ENCODE peak calls at places on chromosomes 12 and 14, in eight cellular contexts. T is transverse colon, B is body of pancreas, J is right atrium auricular region, E is heart left ventricle, H is Caco-2, D is HepG2, A is PC-3. G is an unnamed sample. For H3K36me3 and H3K27me3, the result is how much of the 10 kb centered on the place peaks cover.

GRCh38 chr12:124152733-124153132 is 142.2 kb upstream of the RFLNA start:
- DNase-seq in T (no peak), B (no peak), J (no peak), E (no peak), H (no peak), D (no peak), A (no peak), G (no peak)

GRCh38 chr12:7387289-7387688 is 56.7 kb downstream of the CD163L1 start:
- DNase-seq in T (no peak), B (no peak), J (no peak), E (no peak), H (no peak), D (no peak), A (no peak), G (no peak)

GRCh38 chr12:132352896-132353800 is 23.8 kb upstream of the GALNT9 start:
- DNase-seq in T (no peak), B (no peak), J (no peak), E (peak), H (no peak), D (no peak), A (no peak), G (no peak)

GRCh38 chr12:92403210-92404175 is 257.8 kb upstream of the BTG1 start:
- DNase-seq in T (peak), B (no peak), J (no peak), E (no peak), H (no peak), D (no peak), A (no peak), G (no peak)

GRCh38 chr12:2803635-2804380 is 8.7 kb upstream of the ITFG2 start:
- DNase-seq in T (no peak), B (no peak), J (no peak), E (no peak), H (no peak), D (no peak), A (no peak), G (no peak)

GRCh38 chr12:47017041-47017713 is 62.2 kb upstream of the PCED1B start:
- DNase-seq in T (no peak), B (no peak), J (no peak), E (no peak), H (no peak), D (no peak), A (no peak), G (no peak)

GRCh38 chr12:120126635-120127005 is 10.1 kb upstream of the RAB35 start:
- DNase-seq in T (peak), B (no peak), J (peak), E (no peak), H (no peak), D (no peak), A (no peak), G (no peak)

GRCh38 chr14:28161040-28161439 is 605.5 kb upstream of the FOXG1 start:
- DNase-seq in T (no peak), B (no peak), J (no peak), E (no peak), H (no peak), D (no peak), A (peak), G (no peak)

GRCh38 chr12:92608418-92609091 is 94.2 kb upstream of the PLEKHG7 start:
- DNase-seq in T (no peak), B (no peak), J (no peak), E (no peak), H (peak), D (peak), A (peak), G (peak)

GRCh38 chr14:95432152-95433093 is 84.0 kb downstream of the SYNE3 start:
- DNase-seq in T (peak), B (peak), J (no peak), E (peak), H (no peak), D (peak), A (peak), G (peak)

GRCh38 chr12:29240441-29240840 is 91.4 kb downstream of the FAR2 start:
- DNase-seq in T (no peak), B (no peak), J (no peak), E (no peak), H (no peak), D (no peak), A (peak), G (peak)

GRCh38 chr14:52781629-52782028 is 9.8 kb downstream of the GNPNAT1 start:
- DNase-seq in T (no peak), B (no peak), J (no peak), E (no peak), H (no peak), D (no peak), A (no peak), G (no peak)

GRCh38 chr12:96053476-96054261 is 18.3 kb upstream of the LTA4H start:
- DNase-seq in T (no peak), B (no peak), J (no peak), E (no peak), H (no peak), D (no peak), A (no peak), G (no peak)

GRCh38 chr14:74826574-74826973 is 49.4 kb downstream of the PROX2 start:
- DNase-seq in T (no peak), B (no peak), J (no peak), E (no peak), H (no peak), D (no peak), A (no peak), G (peak)

GRCh38 chr12:10584415-10584814 is 29.0 kb downstream of the MAGOHB start:
- DNase-seq in T (no peak), B (no peak), J (no peak), E (no peak), H (no peak), D (no peak), A (no peak), G (peak)

GRCh38 chr14:67514203-67514607 is 18.9 kb upstream of the PLEKHH1 start:
- DNase-seq in T (peak), B (peak), J (no peak), E (no peak), H (no peak), D (no peak), A (no peak), G (no peak)

GRCh38 chr12:121748571-121749265 is 36.2 kb downstream of the TMEM120B start:
- DNase-seq in T (no peak), B (no peak), J (no peak), E (peak), H (peak), D (peak), A (peak), G (peak)

GRCh38 chr12:106245767-106246166 is 2.1 kb downstream of the CKAP4 start:
- DNase-seq in T (peak), B (peak), J (peak), E (peak), H (no peak), D (no peak), A (peak), G (peak)

GRCh38 chr12:60874091-60874490 is 1278.3 kb downstream of the SLC16A7 start:
- DNase-seq in T (no peak), B (no peak), J (no peak), E (no peak), H (no peak), D (no peak), A (no peak), G (no peak)

GRCh38 chr12:93785262-93786010 is 108.3 kb downstream of the CRADD start:
- DNase-seq in T (peak), B (peak), J (peak), E (peak), H (peak), D (peak), A (peak), G (peak)

GRCh38 chr12:124311292-124312109 is 16.6 kb downstream of the RFLNA start:
- DNase-seq in T (peak), B (no peak), J (no peak), E (no peak), H (no peak), D (no peak), A (no peak), G (no peak)

GRCh38 chr14:89086060-89086382 is 261.6 kb downstream of the TTC8 start:
- DNase-seq in T (no peak), B (no peak), J (no peak), E (no peak), H (no peak), D (no peak), A (no peak), G (no peak)

GRCh38 chr12:84315926-84316325 is 596.7 kb downstream of the SLC6A15 start:
- DNase-seq in T (no peak), B (no peak), J (no peak), E (no peak), H (no peak), D (no peak), A (no peak), G (no peak)

GRCh38 chr14:50030049-50030448 is 86.3 kb downstream of the VCPKMT start:
- DNase-seq in T (no peak), B (no peak), J (no peak), E (no peak), H (no peak), D (no peak), A (no peak), G (no peak)

GRCh38 chr12:105939181-105939721 is 199.5 kb downstream of the NUAK1 start:
- DNase-seq in T (no peak), B (no peak), J (no peak), E (no peak), H (no peak), D (no peak), A (no peak), G (peak)

GRCh38 chr12:91058821-91059220 is 997 bp upstream of the KERA start:
- DNase-seq in T (no peak), B (no peak), J (no peak), E (no peak), H (no peak), D (no peak), A (no peak), G (peak)

GRCh38 chr14:33686218-33686617 is 264.7 kb downstream of the EGLN3 start:
- DNase-seq in T (no peak), B (no peak), J (no peak), E (no peak), H (no peak), D (no peak), A (peak), G (peak)

GRCh38 chr12:47921907-47922306 is 17.1 kb upstream of the VDR start:
- DNase-seq in T (no peak), B (no peak), J (no peak), E (no peak), H (no peak), D (no peak), A (no peak), G (no peak)

GRCh38 chr12:6604254-6605029 is 2.7 kb downstream of the CHD4 start:
- DNase-seq in T (peak), B (no peak), J (no peak), E (no peak), H (no peak), D (no peak), A (no peak), G (no peak)

GRCh38 chr12:101172316-101172715 is 37.7 kb downstream of the SLC5A8 start:
- DNase-seq in T (peak), B (no peak), J (no peak), E (no peak), H (peak), D (peak), A (no peak), G (peak)

GRCh38 chr14:70641548-70642312 is at the start of gene TTC9:
- DNase-seq in T (peak), B (peak), J (no peak), E (no peak), H (no peak), D (no peak), A (peak), G (no peak)

GRCh38 chr14:55348766-55349453 is 62.7 kb downstream of the ATG14 start:
- DNase-seq in T (no peak), B (no peak), J (no peak), E (no peak), H (no peak), D (no peak), A (no peak), G (peak)

GRCh38 chr14:100785626-100786025 is 40.3 kb upstream of the MEG3 start:
- DNase-seq in T (no peak), B (no peak), J (no peak), E (peak), H (no peak), D (no peak), A (no peak), G (no peak)

GRCh38 chr12:1453801-1454200 is 140.6 kb downstream of the FBXL14 start:
- DNase-seq in T (no peak), B (no peak), J (no peak), E (no peak), H (no peak), D (no peak), A (no peak), G (no peak)

GRCh38 chr12:116551952-116552749 is 7.0 kb upstream of the MAP1LC3B2 start:
- DNase-seq in T (no peak), B (no peak), J (no peak), E (peak), H (no peak), D (no peak), A (peak), G (peak)

GRCh38 chr12:71804505-71804904 is 35.1 kb upstream of the TBC1D15 start:
- DNase-seq in T (no peak), B (no peak), J (no peak), E (no peak), H (peak), D (no peak), A (no peak), G (no peak)

GRCh38 chr12:87300-87699 is 20.7 kb downstream of the IQSEC3 start:
- DNase-seq in T (no peak), B (no peak), J (no peak), E (no peak), H (no peak), D (no peak), A (no peak), G (no peak)

GRCh38 chr14:105938959-105939358 is 412.6 kb downstream of the TMEM121 start:
- DNase-seq in T (no peak), B (no peak), J (no peak), E (no peak), H (no peak), D (no peak), A (no peak), G (no peak)

GRCh38 chr14:71659165-71659564 is 273.1 kb upstream of the RGS6 start:
- DNase-seq in T (no peak), B (no peak), J (no peak), E (no peak), H (no peak), D (peak), A (peak), G (peak)

DNA sequence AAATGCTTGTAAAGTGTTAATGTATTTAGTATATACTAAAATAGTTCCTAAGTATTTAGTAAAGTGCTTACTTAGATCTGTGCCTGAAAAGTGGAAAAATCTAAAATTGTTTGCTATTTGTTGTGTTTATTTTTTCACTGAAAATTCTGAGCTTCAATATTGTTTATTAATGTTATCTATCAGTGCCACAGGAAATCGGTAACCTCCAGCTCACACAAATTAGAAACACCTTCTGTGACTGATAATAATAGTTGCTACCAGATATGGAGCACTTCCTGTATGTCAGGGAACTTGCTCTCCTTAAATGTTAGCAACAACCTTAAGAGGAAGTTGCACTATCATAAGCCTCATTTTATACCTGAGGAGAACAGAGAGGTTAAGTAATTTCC is 735 bp upstream of the LRP10 start:
- DNase-seq in T (no peak), B (no peak), J (no peak), E (no peak), H (no peak), D (no peak), A (no peak), G (no peak)
- H3K36me3 ChIP-seq in T (under half), B (under half), J (under half), E (under half), H (under half), D (under half), A (under half), G (under half)

GRCh38 chr12:54358945-54359761 is 5.1 kb downstream of the GPR84 start:
- DNase-seq in T (peak), B (peak), J (peak), E (peak), H (peak), D (peak), A (peak), G (peak)

GRCh38 chr12:54356951-54357356 is 7.3 kb downstream of the GPR84 start:
- DNase-seq in T (no peak), B (no peak), J (no peak), E (no peak), H (no peak), D (no peak), A (no peak), G (no peak)

GRCh38 chr12:54356228-54356627 is 8.1 kb downstream of the GPR84 start:
- DNase-seq in T (no peak), B (no peak), J (no peak), E (no peak), H (no peak), D (no peak), A (no peak), G (no peak)

GRCh38 chr12:54358620-54358944 is 5.7 kb downstream of the GPR84 start:
- DNase-seq in T (no peak), B (no peak), J (no peak), E (no peak), H (no peak), D (no peak), A (no peak), G (no peak)

DNA sequence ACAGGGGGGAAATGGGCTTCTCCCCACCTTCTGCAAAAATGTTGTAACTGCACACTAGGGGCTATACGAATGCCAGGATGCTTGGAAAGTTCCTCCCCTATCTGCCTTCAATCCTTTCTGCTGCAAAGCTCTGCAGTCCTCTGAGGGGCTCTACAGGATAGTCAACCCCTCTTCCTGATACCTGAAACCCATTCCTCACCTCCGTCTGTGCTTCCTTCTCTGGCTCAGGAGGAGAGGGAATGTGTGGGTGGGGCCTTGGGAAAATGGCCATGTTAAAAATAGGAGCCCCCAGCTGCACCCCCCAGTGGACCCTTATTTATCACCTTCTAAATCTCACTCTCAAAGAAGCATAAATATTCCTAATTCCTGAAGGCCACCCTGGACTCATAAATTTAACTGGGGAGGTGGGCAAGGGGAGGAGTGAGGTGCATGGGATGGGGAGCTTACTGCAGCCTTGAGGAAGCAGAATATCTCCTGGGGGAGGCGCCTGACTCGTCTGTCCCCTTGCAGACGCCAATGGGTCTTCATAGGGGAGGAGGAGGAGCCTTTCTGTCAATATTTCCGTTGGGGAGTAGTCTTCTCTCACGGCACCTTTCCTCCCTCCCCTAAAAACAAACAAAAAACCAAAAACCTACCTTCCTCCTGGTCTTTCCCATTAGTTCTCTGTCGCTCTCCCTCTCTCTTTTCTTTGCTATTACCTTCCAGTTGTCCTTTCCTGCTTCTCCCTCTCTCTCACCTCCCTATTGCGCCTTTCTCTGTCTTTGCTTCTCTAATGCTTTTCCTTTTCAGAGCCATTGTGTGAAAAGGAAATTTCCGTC is 6.3 kb downstream of the GPR84 start:
- DNase-seq in T (peak), B (no peak), J (no peak), E (no peak), H (no peak), D (no peak), A (peak), G (peak)
- TF ChIP-seq CTCF in T (no peak), B (no peak), J (no peak), E (no peak), H (no peak), D (no peak), A (no peak), G (no peak)

DNA sequence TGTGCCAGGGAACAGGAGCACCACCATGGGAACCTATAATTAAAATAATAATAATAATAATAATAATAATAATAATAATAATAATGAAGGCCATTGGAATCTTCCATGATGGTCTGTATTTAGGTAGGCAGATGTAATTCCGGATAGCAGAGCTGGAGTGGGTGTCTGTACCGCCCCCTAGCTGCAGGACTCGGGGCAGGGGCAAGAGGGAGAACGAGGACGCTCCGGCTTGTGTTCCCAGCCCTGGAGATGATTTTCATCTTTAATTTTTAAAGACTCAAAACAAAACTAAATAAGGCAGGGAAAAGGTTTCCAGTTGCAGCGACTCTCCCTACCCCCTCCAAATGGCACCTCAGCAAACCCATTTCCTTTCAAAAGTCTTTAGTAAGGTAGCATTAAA is 501.1 kb downstream of the VRK1 start:
- DNase-seq in T (no peak), B (no peak), J (no peak), E (no peak), H (no peak), D (no peak), A (peak), G (no peak)
- H3K27me3 ChIP-seq in T (under half), B (under half), J (under half), E (under half), H (under half), D (under half), A (half or more), G (under half)

GRCh38 chr14:24144451-24144850 is 2.0 kb downstream of the PSME2 start:
- DNase-seq in T (no peak), B (no peak), J (no peak), E (no peak), H (no peak), D (no peak), A (no peak), G (no peak)
- H3K36me3 ChIP-seq in T (under half), B (under half), J (under half), E (under half), H (under half), D (under half), A (under half), G (under half)

DNA sequence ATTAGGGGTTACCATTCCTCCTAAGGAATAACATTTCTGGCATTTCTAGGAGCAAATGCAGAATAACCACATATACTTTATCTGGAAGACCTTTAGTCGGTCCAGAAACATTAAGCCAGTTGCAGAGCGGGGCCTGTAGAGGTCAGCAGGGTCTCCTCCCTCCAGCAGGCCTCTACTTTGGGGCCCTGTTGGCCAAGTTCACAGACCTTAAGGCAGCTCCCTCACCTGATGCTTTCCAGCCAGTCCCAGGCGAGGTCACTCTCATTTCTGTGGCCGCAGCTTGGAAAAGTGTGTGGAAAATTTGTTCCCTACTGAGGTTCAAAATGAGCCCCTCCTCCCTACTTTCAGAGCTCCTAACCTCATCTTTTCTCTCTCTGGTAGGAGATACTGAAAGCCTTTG is 74.1 kb downstream of the ESR2 start:
- DNase-seq in T (no peak), B (no peak), J (no peak), E (no peak), H (no peak), D (no peak), A (no peak), G (no peak)
- TF ChIP-seq CTCF in T (no peak), B (no peak), J (no peak), E (no peak), H (no peak), D (no peak), A (no peak), G (no peak)